ENCODE peak calls at places on chromosomes 16 and 17, in five cellular contexts. One of them, this sample, is unnamed.

GRCh38 chr16:80062361-80063027 is 462.0 kb upstream of the MAF start:
- DNase-seq in neuronal stem cell: no peak
- DNase-seq in keratinocyte: no peak
- DNase-seq in H9: no peak
- DNase-seq in K562: no peak
- DNase-seq in this sample: no peak

GRCh38 chr16:30551781-30552180 is 6.4 kb downstream of the ZNF764 start:
- DNase-seq in neuronal stem cell: no peak
- DNase-seq in keratinocyte: no peak
- DNase-seq in H9: no peak
- DNase-seq in K562: no peak
- DNase-seq in this sample: no peak

GRCh38 chr16:82835487-82836160 is 208.9 kb downstream of the CDH13 start:
- DNase-seq in neuronal stem cell: no peak
- DNase-seq in keratinocyte: peak; percentile 17
- DNase-seq in H9: no peak
- DNase-seq in K562: no peak
- DNase-seq in this sample: no peak

GRCh38 chr16:14303654-14304394 is 232.7 kb downstream of the MRTFB start:
- DNase-seq in neuronal stem cell: no peak
- DNase-seq in keratinocyte: no peak
- DNase-seq in H9: peak; percentile 38
- DNase-seq in K562: peak; percentile 54
- DNase-seq in this sample: peak; percentile 47

GRCh38 chr17:55344514-55344997 is 77.1 kb downstream of the MMD start:
- DNase-seq in neuronal stem cell: no peak
- DNase-seq in keratinocyte: no peak
- DNase-seq in H9: no peak
- DNase-seq in K562: peak; percentile 80
- DNase-seq in this sample: no peak

GRCh38 chr17:48615963-48616718 is 1.0 kb upstream of the HOXB8 start:
- DNase-seq in neuronal stem cell: no peak
- DNase-seq in keratinocyte: no peak
- DNase-seq in H9: no peak
- DNase-seq in K562: no peak
- DNase-seq in this sample: no peak

GRCh38 chr17:63918305-63918704 is 334 bp downstream of the GH1 start:
- DNase-seq in neuronal stem cell: no peak
- DNase-seq in keratinocyte: no peak
- DNase-seq in H9: peak; percentile 92
- DNase-seq in K562: no peak
- DNase-seq in this sample: peak; percentile 62

GRCh38 chr16:85981826-85982562 is 83.0 kb downstream of the IRF8 start:
- DNase-seq in neuronal stem cell: no peak
- DNase-seq in keratinocyte: no peak
- DNase-seq in H9: no peak
- DNase-seq in K562: no peak
- DNase-seq in this sample: peak; percentile 34

GRCh38 chr16:87412371-87412995 is 20.3 kb downstream of the MAP1LC3B start:
- DNase-seq in neuronal stem cell: no peak
- DNase-seq in keratinocyte: no peak
- DNase-seq in H9: no peak
- DNase-seq in K562: no peak
- DNase-seq in this sample: no peak

GRCh38 chr16:56748191-56748590 is 18.3 kb downstream of the NUP93 start:
- DNase-seq in neuronal stem cell: no peak
- DNase-seq in keratinocyte: no peak
- DNase-seq in H9: no peak
- DNase-seq in K562: no peak
- DNase-seq in this sample: no peak

GRCh38 chr17:75832652-75833400 is 11.4 kb downstream of the UNC13D start:
- DNase-seq in neuronal stem cell: no peak
- DNase-seq in keratinocyte: no peak
- DNase-seq in H9: peak; percentile 95
- DNase-seq in K562: no peak
- DNase-seq in this sample: no peak

GRCh38 chr16:67349172-67349571 is 22.6 kb downstream of the LRRC36 start:
- DNase-seq in neuronal stem cell: no peak
- DNase-seq in keratinocyte: peak; percentile 1
- DNase-seq in H9: no peak
- DNase-seq in K562: no peak
- DNase-seq in this sample: no peak

GRCh38 chr17:47254403-47254943 is 846 bp downstream of the ITGB3 start:
- DNase-seq in neuronal stem cell: no peak
- DNase-seq in keratinocyte: no peak
- DNase-seq in H9: peak; percentile 47
- DNase-seq in K562: no peak
- DNase-seq in this sample: no peak

GRCh38 chr17:61782683-61783082 is 80.6 kb downstream of the BRIP1 start:
- DNase-seq in neuronal stem cell: no peak
- DNase-seq in keratinocyte: no peak
- DNase-seq in H9: no peak
- DNase-seq in K562: no peak
- DNase-seq in this sample: no peak

GRCh38 chr16:23889189-23889588 is 53.4 kb downstream of the PRKCB start:
- DNase-seq in neuronal stem cell: no peak
- DNase-seq in keratinocyte: no peak
- DNase-seq in H9: no peak
- DNase-seq in K562: no peak
- DNase-seq in this sample: no peak
- H3K4me2 ChIP-seq in neuronal stem cell: no peak overlapping the region
- H3K4me2 ChIP-seq in keratinocyte: no peak overlapping the region
- H3K4me2 ChIP-seq in H9: no peak overlapping the region
- H3K4me2 ChIP-seq in K562: no peak overlapping the region
- H3K4me2 ChIP-seq in this sample: no peak overlapping the region

GRCh38 chr17:21370430-21370829 is 5.7 kb upstream of the KCNJ12 start:
- DNase-seq in neuronal stem cell: peak; percentile 69
- DNase-seq in keratinocyte: no peak
- DNase-seq in H9: no peak
- DNase-seq in K562: no peak
- DNase-seq in this sample: peak; percentile 90
- H2AFZ ChIP-seq in neuronal stem cell: peak overlapping the region; percentile 84
- H2AFZ ChIP-seq in keratinocyte: no peak overlapping the region
- H2AFZ ChIP-seq in H9: no peak overlapping the region
- H2AFZ ChIP-seq in K562: no peak overlapping the region
- H2AFZ ChIP-seq in this sample: peak overlapping the region; percentile 35

DNA sequence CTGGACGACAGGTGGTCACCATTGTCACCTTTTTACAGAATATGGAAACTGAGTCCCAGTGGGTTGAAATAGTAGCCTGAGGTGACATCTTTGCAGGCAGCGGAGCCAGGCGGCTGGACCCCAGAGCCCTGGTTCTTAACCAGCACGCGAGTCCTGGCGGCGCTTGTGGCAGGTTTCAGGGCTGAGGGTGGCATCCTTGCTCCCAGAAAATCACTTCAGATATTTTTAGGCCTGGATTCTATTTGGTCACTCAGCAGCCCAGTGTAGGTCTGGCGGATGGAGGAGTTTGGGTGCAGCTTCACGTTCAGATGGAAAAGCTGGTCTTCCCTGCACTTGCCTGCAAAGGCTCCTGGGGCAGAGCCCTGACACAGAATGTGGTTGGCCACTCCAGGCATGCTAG is 354.0 kb downstream of the SNX29 start:
- DNase-seq in neuronal stem cell: no peak
- DNase-seq in keratinocyte: no peak
- DNase-seq in H9: no peak
- DNase-seq in K562: no peak
- DNase-seq in this sample: no peak
- H3K4me2 ChIP-seq in neuronal stem cell: no peak overlapping the region
- H3K4me2 ChIP-seq in keratinocyte: no peak overlapping the region
- H3K4me2 ChIP-seq in H9: no peak overlapping the region
- H3K4me2 ChIP-seq in K562: no peak overlapping the region
- H3K4me2 ChIP-seq in this sample: no peak overlapping the region

GRCh38 chr16:54477766-54478165 is 191.2 kb upstream of the IRX3 start:
- DNase-seq in neuronal stem cell: no peak
- DNase-seq in keratinocyte: no peak
- DNase-seq in H9: no peak
- DNase-seq in K562: no peak
- DNase-seq in this sample: no peak
- H2AFZ ChIP-seq in neuronal stem cell: no peak overlapping the region
- H2AFZ ChIP-seq in keratinocyte: no peak overlapping the region
- H2AFZ ChIP-seq in H9: no peak overlapping the region
- H2AFZ ChIP-seq in K562: no peak overlapping the region
- H2AFZ ChIP-seq in this sample: peak overlapping the region; percentile 30

GRCh38 chr17:72388765-72389473 is 268.1 kb downstream of the SOX9 start:
- DNase-seq in neuronal stem cell: no peak
- DNase-seq in keratinocyte: no peak
- DNase-seq in H9: peak; percentile 57
- DNase-seq in K562: no peak
- DNase-seq in this sample: no peak
- H3K4me2 ChIP-seq in neuronal stem cell: no peak overlapping the region
- H3K4me2 ChIP-seq in keratinocyte: peak overlapping the region; percentile 12
- H3K4me2 ChIP-seq in H9: no peak overlapping the region
- H3K4me2 ChIP-seq in K562: no peak overlapping the region
- H3K4me2 ChIP-seq in this sample: no peak overlapping the region

DNA sequence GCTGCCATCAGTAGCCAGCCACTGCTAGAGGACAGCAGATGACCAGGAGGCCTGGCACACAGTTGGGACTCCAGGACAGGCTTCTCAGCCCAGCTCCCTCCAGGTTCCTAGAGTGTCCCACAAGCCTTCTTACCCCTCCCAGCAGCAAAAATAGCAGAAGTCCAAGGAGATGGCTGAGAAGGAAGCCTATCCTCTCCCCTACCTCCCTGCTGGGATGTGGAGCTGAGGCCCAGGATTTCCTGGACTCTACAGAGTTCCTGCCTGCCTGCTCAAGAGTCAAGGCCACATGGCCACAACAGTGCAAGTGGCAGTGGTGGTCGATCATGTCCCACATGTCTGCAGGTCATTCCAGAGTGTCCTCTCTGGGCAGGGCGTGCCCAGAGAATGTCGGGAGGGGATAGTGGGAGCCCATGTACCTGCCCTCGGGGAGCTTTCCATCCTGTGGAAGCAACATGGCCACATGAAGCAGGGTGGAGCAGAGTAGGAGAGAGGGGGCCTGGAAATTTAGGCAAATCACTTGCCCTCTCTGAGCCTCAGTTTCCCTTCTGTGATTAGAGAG is 7.7 kb upstream of the HROB start:
- DNase-seq in neuronal stem cell: no peak
- DNase-seq in keratinocyte: no peak
- DNase-seq in H9: no peak
- DNase-seq in K562: no peak
- DNase-seq in this sample: no peak
- H2AFZ ChIP-seq in neuronal stem cell: no peak overlapping the region
- H2AFZ ChIP-seq in keratinocyte: no peak overlapping the region
- H2AFZ ChIP-seq in H9: no peak overlapping the region
- H2AFZ ChIP-seq in K562: peak overlapping the region; percentile 64
- H2AFZ ChIP-seq in this sample: no peak overlapping the region

DNA sequence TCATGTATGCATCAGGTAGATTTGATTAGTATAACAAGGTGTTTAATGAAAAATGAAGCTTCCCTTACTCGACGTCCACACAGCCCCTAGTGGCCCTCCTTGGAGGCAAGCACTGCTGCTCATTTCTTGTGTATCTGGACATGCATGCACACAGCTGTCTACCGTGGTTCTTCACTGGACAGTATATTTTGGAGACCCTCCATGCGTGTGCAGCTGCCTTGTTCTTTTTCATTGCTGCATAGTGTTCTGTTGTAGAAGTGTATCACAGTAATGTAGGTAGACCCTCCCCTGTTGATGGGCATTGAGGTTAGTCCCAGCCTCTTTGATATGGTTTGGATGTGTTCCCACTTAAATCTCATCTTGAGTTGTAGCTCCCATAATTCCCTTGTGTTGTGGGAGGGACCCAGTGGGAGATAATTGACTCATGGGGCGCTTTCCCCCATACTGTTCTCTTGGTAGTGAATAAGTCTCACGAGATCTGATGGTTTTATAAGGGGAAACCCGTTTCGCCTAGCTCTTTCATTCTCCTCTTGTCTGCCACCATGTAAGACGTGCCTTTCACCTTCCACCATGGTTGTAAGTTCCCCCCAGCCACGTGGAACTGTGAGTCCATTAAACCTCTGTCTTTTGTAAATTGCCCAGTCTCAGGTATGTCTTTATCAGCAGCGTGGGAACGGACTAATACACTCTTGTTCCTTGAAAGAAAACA is 6.3 kb downstream of the CMIP start:
- DNase-seq in neuronal stem cell: no peak
- DNase-seq in keratinocyte: no peak
- DNase-seq in H9: no peak
- DNase-seq in K562: no peak
- DNase-seq in this sample: no peak
- H3K4me2 ChIP-seq in neuronal stem cell: no peak overlapping the region
- H3K4me2 ChIP-seq in keratinocyte: no peak overlapping the region
- H3K4me2 ChIP-seq in H9: no peak overlapping the region
- H3K4me2 ChIP-seq in K562: peak overlapping the region; percentile 80
- H3K4me2 ChIP-seq in this sample: no peak overlapping the region

This sample was measured in neural progenitor cell.